ENCODE peak calls at places on chromosomes 11 and 22, in six cellular contexts. W is omental fat pad, L is GM03348, U is NCI-H774, Z is Caki2, Y is lung. V is an unnamed sample.

GRCh38 chr11:102733232-102733875 is 8.6 kb upstream of the MMP8 start:
- DNase-seq in W (peak; percentile 53), L (peak; percentile 74), U (peak; percentile 72), Z (peak; percentile 6), Y (peak; percentile 66), V (no peak)

GRCh38 chr22:46897246-46897623 is 134.8 kb downstream of the TBC1D22A start:
- DNase-seq in W (no peak), L (no peak), U (no peak), Z (peak; percentile 80), Y (no peak), V (no peak)

GRCh38 chr22:24592144-24592845 is 578 bp downstream of the LRRC75B start:
- DNase-seq in W (no peak), L (peak; percentile 44), U (no peak), Z (peak; percentile 43), Y (no peak), V (no peak)

GRCh38 chr11:3165152-3165705 is at the start of gene OSBPL5:
- DNase-seq in W (no peak), L (peak; percentile 95), U (no peak), Z (peak; percentile 37), Y (peak; percentile 66), V (no peak)

GRCh38 chr22:50696799-50697561 is 24.4 kb downstream of the SHANK3 start:
- DNase-seq in W (no peak), L (peak; percentile 94), U (no peak), Z (no peak), Y (no peak), V (no peak)

GRCh38 chr11:111961389-111962300 is 24.5 kb downstream of the DIXDC1 start:
- DNase-seq in W (no peak), L (no peak), U (no peak), Z (no peak), Y (no peak), V (no peak)

GRCh38 chr22:19540394-19540793 is 16.2 kb upstream of the CLDN5 start:
- DNase-seq in W (no peak), L (no peak), U (no peak), Z (no peak), Y (no peak), V (no peak)

GRCh38 chr22:39308614-39309363 is 10.6 kb downstream of the RPL3 start:
- DNase-seq in W (peak; percentile 62), L (peak; percentile 91), U (no peak), Z (peak; percentile 85), Y (peak; percentile 54), V (no peak)

GRCh38 chr11:9802291-9802861 is 138.5 kb downstream of the SWAP70 start:
- DNase-seq in W (no peak), L (peak; percentile 64), U (no peak), Z (no peak), Y (no peak), V (no peak)

GRCh38 chr11:113896156-113896879 is 8.3 kb upstream of the HTR3B start:
- DNase-seq in W (no peak), L (peak; percentile 64), U (peak; percentile 28), Z (peak; percentile 8), Y (no peak), V (no peak)

GRCh38 chr11:115420524-115420923 is 83.7 kb downstream of the CADM1 start:
- DNase-seq in W (no peak), L (no peak), U (peak; percentile 41), Z (no peak), Y (no peak), V (no peak)

GRCh38 chr22:50548913-50549790 is 3.5 kb downstream of the KLHDC7B start:
- DNase-seq in W (no peak), L (peak; percentile 18), U (no peak), Z (no peak), Y (no peak), V (no peak)

GRCh38 chr22:29306175-29306829 is at the start of gene GAS2L1:
- DNase-seq in W (no peak), L (peak; percentile 97), U (peak; percentile 20), Z (peak; percentile 82), Y (peak; percentile 77), V (no peak)

GRCh38 chr22:48651981-48652538 is 1175.6 kb downstream of the BRD1 start:
- DNase-seq in W (no peak), L (no peak), U (no peak), Z (no peak), Y (no peak), V (no peak)

GRCh38 chr11:111526501-111526900 is 11.9 kb downstream of the HOATZ start:
- DNase-seq in W (no peak), L (peak; percentile 65), U (no peak), Z (no peak), Y (no peak), V (no peak)

GRCh38 chr11:9001736-9002135 is 2.1 kb downstream of the NRIP3 start:
- DNase-seq in W (no peak), L (peak; percentile 72), U (no peak), Z (peak; percentile 48), Y (no peak), V (peak; percentile 86)

GRCh38 chr11:130831506-130832385 is 84.5 kb downstream of the SNX19 start:
- DNase-seq in W (no peak), L (no peak), U (no peak), Z (no peak), Y (no peak), V (no peak)

GRCh38 chr11:122670131-122670530 is 14.6 kb downstream of the UBASH3B start:
- DNase-seq in W (no peak), L (no peak), U (no peak), Z (no peak), Y (no peak), V (no peak)

GRCh38 chr22:33005476-33005875 is 52.7 kb downstream of the SYN3 start:
- DNase-seq in W (no peak), L (no peak), U (no peak), Z (no peak), Y (no peak), V (no peak)

GRCh38 chr11:27902981-27903624 is 202.8 kb upstream of the BDNF start:
- DNase-seq in W (no peak), L (peak; percentile 50), U (no peak), Z (peak; percentile 12), Y (no peak), V (no peak)

GRCh38 chr11:117618956-117619355 is 178.1 kb downstream of the DSCAML1 start:
- DNase-seq in W (no peak), L (no peak), U (peak; percentile 32), Z (no peak), Y (no peak), V (no peak)

GRCh38 chr11:128484172-128484571 is 103.2 kb downstream of the ETS1 start:
- DNase-seq in W (no peak), L (no peak), U (no peak), Z (no peak), Y (no peak), V (no peak)

GRCh38 chr22:43210631-43211515 is 23.9 kb upstream of the TTLL12 start:
- DNase-seq in W (no peak), L (no peak), U (no peak), Z (no peak), Y (no peak), V (no peak)

GRCh38 chr11:11407738-11408084 is 54.7 kb upstream of the CSNK2A3 start:
- DNase-seq in W (no peak), L (no peak), U (no peak), Z (no peak), Y (no peak), V (no peak)

GRCh38 chr11:65981972-65982823 is 19.8 kb downstream of the EIF1AD start:
- DNase-seq in W (no peak), L (no peak), U (no peak), Z (no peak), Y (no peak), V (no peak)

GRCh38 chr11:97739892-97740782 is 1280.6 kb upstream of the CNTN5 start:
- DNase-seq in W (no peak), L (no peak), U (peak; percentile 22), Z (peak; percentile 47), Y (no peak), V (no peak)

GRCh38 chr11:66328307-66329144 is 7.7 kb downstream of the RIN1 start:
- DNase-seq in W (peak; percentile 65), L (peak; percentile 86), U (peak; percentile 51), Z (peak; percentile 66), Y (peak; percentile 79), V (no peak)

GRCh38 chr11:124311677-124312076 is 2.1 kb downstream of the OR8D1 start:
- DNase-seq in W (no peak), L (no peak), U (no peak), Z (no peak), Y (no peak), V (no peak)

GRCh38 chr11:34168642-34169051 is 63.2 kb downstream of the NAT10 start:
- DNase-seq in W (no peak), L (peak; percentile 64), U (peak; percentile 5), Z (no peak), Y (no peak), V (no peak)

GRCh38 chr11:2790581-2790925 is 90.8 kb upstream of the KCNQ1OT1 start:
- DNase-seq in W (no peak), L (no peak), U (no peak), Z (no peak), Y (no peak), V (no peak)

GRCh38 chr11:45603930-45604682 is 61.3 kb downstream of the CHST1 start:
- DNase-seq in W (no peak), L (no peak), U (no peak), Z (no peak), Y (no peak), V (no peak)

GRCh38 chr11:65488273-65489058 is 10.4 kb upstream of the MALAT1 start:
- DNase-seq in W (no peak), L (no peak), U (no peak), Z (peak; percentile 85), Y (no peak), V (no peak)

GRCh38 chr22:42324991-42325710 is 54.7 kb upstream of the TCF20 start:
- DNase-seq in W (no peak), L (no peak), U (peak; percentile 23), Z (no peak), Y (no peak), V (no peak)

GRCh38 chr11:70614034-70614681 is 215.8 kb downstream of the CTTN start:
- DNase-seq in W (no peak), L (no peak), U (no peak), Z (no peak), Y (no peak), V (no peak)

GRCh38 chr22:19554834-19555404 is 30.7 kb upstream of the CLDN5 start:
- DNase-seq in W (no peak), L (peak; percentile 32), U (no peak), Z (peak; percentile 72), Y (no peak), V (no peak)

GRCh38 chr11:114346709-114347141 is 50.5 kb downstream of the NNMT start:
- DNase-seq in W (no peak), L (no peak), U (no peak), Z (no peak), Y (no peak), V (no peak)

GRCh38 chr11:8870461-8871282 is 40.3 kb upstream of the AKIP1 start:
- DNase-seq in W (no peak), L (peak; percentile 81), U (no peak), Z (peak; percentile 64), Y (peak; percentile 62), V (no peak)

GRCh38 chr11:14070866-14071265 is 108.3 kb downstream of the SPON1 start:
- DNase-seq in W (no peak), L (no peak), U (no peak), Z (no peak), Y (no peak), V (no peak)